ENCODE peak calls at places on chromosome 18, in four cellular contexts. F is memory B cell, Y is NCI-H1436, C is ELF-1. K is an unnamed sample.

GRCh38 chr18:9708882-9709877 is 1.1 kb downstream of the RAB31 start:
- DNase-seq in Y (no peak), F (peak), C (peak), K (no peak)

GRCh38 chr18:37586641-37587225 is 21.1 kb upstream of the CELF4 start:
- DNase-seq in Y (no peak), C (no peak), F (no peak), K (no peak)

GRCh38 chr18:50177294-50177992 is 17.5 kb downstream of the MYO5B start:
- DNase-seq in C (no peak), Y (no peak), F (no peak), K (no peak)

GRCh38 chr18:37445368-37445767 is 120.2 kb downstream of the CELF4 start:
- DNase-seq in F (no peak), C (no peak), Y (peak), K (no peak)

GRCh38 chr18:2893676-2894075 is 46.9 kb downstream of the EMILIN2 start:
- DNase-seq in C (no peak), F (no peak), Y (no peak), K (no peak)

GRCh38 chr18:74896390-74896991 is 298.8 kb downstream of the ZNF407 start:
- DNase-seq in C (peak), Y (peak), F (no peak), K (peak)

GRCh38 chr18:39938678-39939077 is 2016.4 kb upstream of the PIK3C3 start:
- DNase-seq in C (no peak), Y (no peak), F (no peak), K (no peak)

GRCh38 chr18:46660955-46661749 is 4.1 kb upstream of the LOXHD1 start:
- DNase-seq in C (peak), F (no peak), Y (no peak), K (no peak)

GRCh38 chr18:48676346-48676745 is 137.5 kb downstream of the CTIF start:
- DNase-seq in F (no peak), Y (no peak), C (no peak), K (no peak)

GRCh38 chr18:3994061-3994687 is 460.9 kb downstream of the DLGAP1 start:
- DNase-seq in C (no peak), F (no peak), Y (no peak), K (peak)